ENCODE peak calls at places on chromosomes 5 and 9, in nine cellular contexts. E, W, T, D, V, Q, S, C and R are unnamed samples.

GRCh38 chr5:157719231-157719630 is 12.0 kb upstream of the THG1L start:
- DNase-seq in E (no peak), D (no peak), C (no peak), S (peak; percentile 52), V (no peak), T (peak; percentile 47), Q (no peak), W (no peak), R (no peak)

GRCh38 chr9:84667571-84668203 is 1.8 kb upstream of the NTRK2 start:
- DNase-seq in Q (peak; percentile 34), V (no peak), T (no peak), E (no peak), C (no peak), S (peak; percentile 65), W (no peak), D (no peak), R (no peak)

GRCh38 chr5:15803280-15803679 is 303.3 kb downstream of the FBXL7 start:
- DNase-seq in Q (no peak), V (no peak), S (no peak), C (no peak), D (no peak), E (no peak), T (no peak), W (no peak), R (no peak)

GRCh38 chr5:147170603-147171002 is 64.2 kb upstream of the STK32A start:
- DNase-seq in E (no peak), Q (no peak), C (peak; percentile 80), T (no peak), S (no peak), V (no peak), W (no peak), D (no peak), R (no peak)

GRCh38 chr9:132069046-132069898 is 10.4 kb downstream of the MED27 start:
- DNase-seq in T (no peak), C (no peak), Q (no peak), S (no peak), V (no peak), D (no peak), E (no peak), W (no peak), R (no peak)

GRCh38 chr5:159752622-159753275 is 163.5 kb upstream of the ADRA1B start:
- DNase-seq in S (no peak), E (no peak), W (no peak), V (no peak), D (no peak), T (no peak), C (no peak), Q (no peak), R (no peak)

GRCh38 chr5:112668016-112668415 is 69.7 kb upstream of the APC start:
- DNase-seq in C (no peak), T (no peak), S (no peak), D (no peak), Q (no peak), W (no peak), E (no peak), V (no peak), R (no peak)

GRCh38 chr9:4837126-4837767 is 44.5 kb downstream of the RCL1 start:
- DNase-seq in C (no peak), D (no peak), Q (no peak), T (no peak), V (no peak), S (no peak), E (no peak), W (no peak), R (no peak)

GRCh38 chr5:54207566-54207965 is 102.8 kb downstream of the ARL15 start:
- DNase-seq in D (no peak), S (peak; percentile 46), E (no peak), Q (no peak), T (no peak), V (no peak), W (no peak), C (no peak), R (no peak)

GRCh38 chr5:54658014-54658413 is 140.5 kb downstream of the SNX18 start:
- DNase-seq in D (no peak), T (no peak), S (no peak), V (no peak), W (no peak), Q (peak; percentile 65), E (no peak), C (peak; percentile 92), R (no peak)

GRCh38 chr9:110802416-110803035 is 133.9 kb downstream of the MUSK start:
- DNase-seq in T (no peak), S (no peak), W (no peak), Q (no peak), C (no peak), E (no peak), V (no peak), D (no peak), R (no peak)

GRCh38 chr9:73714294-73714693 is 562.6 kb downstream of the ANXA1 start:
- DNase-seq in S (no peak), E (no peak), C (no peak), W (no peak), T (no peak), V (no peak), Q (no peak), D (no peak), R (no peak)

GRCh38 chr5:170769236-170769635 is 14.3 kb upstream of the GABRP start:
- DNase-seq in C (no peak), S (no peak), T (no peak), Q (no peak), W (no peak), E (no peak), D (no peak), V (no peak), R (no peak)

GRCh38 chr9:95053611-95054440 is 263.7 kb downstream of the FANCC start:
- DNase-seq in T (no peak), S (peak; percentile 82), V (no peak), Q (no peak), E (no peak), C (no peak), W (no peak), D (no peak), R (no peak)

GRCh38 chr5:18305288-18305899 is 671.1 kb downstream of the TAF11L14 start:
- DNase-seq in D (no peak), V (no peak), Q (peak; percentile 49), C (no peak), S (peak; percentile 64), T (peak; percentile 65), W (no peak), E (no peak), R (no peak)

GRCh38 chr5:141121985-141122384 is 367 bp downstream of the PCDHB4 start:
- DNase-seq in Q (no peak), E (no peak), S (no peak), W (no peak), T (no peak), D (no peak), C (no peak), V (no peak), R (no peak)
- H3K9me3 ChIP-seq in Q (no peaks in the 10 kb centered on the region), E (peaks cover 61% of the 10 kb centered on the region), S (peaks cover under 1% of the 10 kb centered on the region), W (peaks cover 61% of the 10 kb centered on the region), T (no peaks in the 10 kb centered on the region), D (no peaks in the 10 kb centered on the region), C (no peaks in the 10 kb centered on the region), V (no peaks in the 10 kb centered on the region), R (no peaks in the 10 kb centered on the region)

GRCh38 chr5:107517185-107517868 is 153.4 kb downstream of the EFNA5 start:
- DNase-seq in V (no peak), T (no peak), Q (no peak), W (no peak), D (no peak), S (no peak), E (no peak), C (no peak), R (no peak)
- H3K9me3 ChIP-seq in V (no peaks in the 10 kb centered on the region), T (no peaks in the 10 kb centered on the region), Q (no peaks in the 10 kb centered on the region), W (no peaks in the 10 kb centered on the region), D (no peaks in the 10 kb centered on the region), S (no peaks in the 10 kb centered on the region), E (no peaks in the 10 kb centered on the region), C (no peaks in the 10 kb centered on the region), R (no peaks in the 10 kb centered on the region)

GRCh38 chr5:116806879-116807278 is 232.3 kb upstream of the SEMA6A start:
- DNase-seq in C (no peak), S (no peak), V (no peak), T (no peak), D (no peak), Q (no peak), W (no peak), E (no peak), R (no peak)

GRCh38 chr5:116815081-116815480 is 240.5 kb upstream of the SEMA6A start:
- DNase-seq in T (no peak), S (no peak), C (no peak), W (no peak), E (no peak), D (no peak), Q (no peak), V (no peak), R (no peak)

GRCh38 chr5:116814656-116815055 is 240.0 kb upstream of the SEMA6A start:
- DNase-seq in D (no peak), C (no peak), S (peak; percentile 55), W (no peak), Q (no peak), V (no peak), E (no peak), T (no peak), R (no peak)

GRCh38 chr5:116813906-116814305 is 239.3 kb upstream of the SEMA6A start:
- DNase-seq in T (no peak), E (no peak), D (no peak), W (no peak), S (no peak), C (no peak), V (no peak), Q (no peak), R (no peak)

DNA sequence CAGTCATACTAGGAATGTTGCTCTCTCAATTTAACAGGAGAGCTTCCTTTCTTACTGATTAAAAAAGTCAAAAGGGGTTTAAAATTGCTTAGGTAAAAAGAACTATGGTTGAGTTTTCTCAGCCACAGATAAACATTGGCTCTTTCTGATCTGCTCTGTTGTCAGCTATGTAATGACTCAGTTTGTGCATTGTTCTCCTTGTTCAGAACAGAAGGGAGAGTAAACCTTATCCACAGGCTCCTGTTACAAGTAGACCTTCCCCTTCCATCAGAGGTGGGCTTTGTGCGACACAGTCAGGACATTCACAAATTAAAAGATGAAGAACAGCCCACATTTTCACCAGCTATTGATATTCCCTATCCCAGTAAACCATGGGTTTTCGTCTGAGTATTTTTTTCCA is 236.3 kb upstream of the SEMA6A start:
- DNase-seq in T (no peak), W (no peak), Q (no peak), V (no peak), D (no peak), C (no peak), E (no peak), S (no peak), R (no peak)
- H3K9me3 ChIP-seq in T (no peaks in the 10 kb centered on the region), W (no peaks in the 10 kb centered on the region), Q (no peaks in the 10 kb centered on the region), V (no peaks in the 10 kb centered on the region), D (no peaks in the 10 kb centered on the region), C (no peaks in the 10 kb centered on the region), E (no peaks in the 10 kb centered on the region), S (peaks cover 6% of the 10 kb centered on the region), R (no peaks in the 10 kb centered on the region)

DNA sequence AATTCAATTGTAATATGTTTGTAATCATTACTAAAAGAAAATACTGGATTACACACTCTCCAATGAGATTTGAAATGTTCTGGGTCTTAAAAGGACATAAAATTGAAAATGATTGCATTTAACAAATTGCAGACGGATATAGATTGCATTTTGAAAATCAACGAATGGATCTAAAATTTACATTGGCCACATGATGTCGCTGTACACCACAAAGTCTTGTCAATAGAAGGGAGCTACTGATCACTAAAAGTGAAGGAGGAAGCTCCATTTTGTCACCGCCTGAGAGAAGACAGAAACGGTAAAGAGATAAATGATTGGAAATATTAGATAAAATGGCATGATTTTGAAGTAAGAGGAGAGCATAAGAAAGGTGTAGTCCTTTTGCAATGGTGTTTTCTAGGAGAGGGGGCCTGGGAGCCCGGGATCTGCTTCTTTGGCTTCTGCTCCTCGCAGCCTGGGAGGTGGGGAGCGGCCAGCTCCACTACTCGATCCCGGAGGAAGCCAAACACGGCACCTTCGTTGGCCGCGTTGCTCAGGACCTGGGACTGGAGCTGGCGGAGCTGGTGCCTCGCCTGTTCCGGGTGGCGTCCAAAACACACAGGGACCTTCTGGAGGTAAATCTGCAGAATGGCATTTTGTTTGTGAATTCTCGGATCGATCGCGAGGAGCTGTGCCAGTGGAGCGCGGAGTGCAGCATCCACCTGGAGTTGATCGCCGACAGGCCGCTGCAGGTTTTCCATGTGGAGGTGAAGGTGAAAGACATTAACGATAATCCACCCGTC is at the start of gene PCDHA1:
- DNase-seq in Q (no peak), T (peak; percentile 60), D (no peak), E (no peak), W (no peak), S (no peak), V (no peak), C (no peak), R (no peak)
- H3K9me3 ChIP-seq in Q (peaks cover 4% of the 10 kb centered on the region), T (peaks cover 8% of the 10 kb centered on the region), D (no peaks in the 10 kb centered on the region), E (peaks cover 96% of the 10 kb centered on the region), W (peaks cover 53% of the 10 kb centered on the region), S (peaks cover 21% of the 10 kb centered on the region), V (peaks cover 31% of the 10 kb centered on the region), C (peaks cover 8% of the 10 kb centered on the region), R (peaks cover 11% of the 10 kb centered on the region)